ENCODE peak calls at places on chromosomes 13 and 19, in four cellular contexts. L is ovary, M is substantia nigra, H is NCI-H1436 treated with DMSO at 0.1 percent for 48 hours. O is an unnamed sample.

GRCh38 chr13:51523082-51523518 is 61.2 kb upstream of the WDFY2 start:
- DNase-seq in M (peak; percentile 13), H (no peak), L (no peak), O (no peak)

GRCh38 chr13:55013051-55013450 is 1984.4 kb downstream of the OLFM4 start:
- DNase-seq in L (no peak), M (no peak), H (no peak), O (no peak)

GRCh38 chr19:1238373-1239303 is 833 bp upstream of the CBARP start:
- DNase-seq in M (no peak), H (no peak), L (no peak), O (no peak)

GRCh38 chr19:46913852-46914430 is 53.1 kb downstream of the ARHGAP35 start:
- DNase-seq in M (no peak), L (no peak), H (no peak), O (no peak)

GRCh38 chr13:37695200-37695599 is 96.6 kb upstream of the POSTN start:
- DNase-seq in M (no peak), H (no peak), L (no peak), O (no peak)

GRCh38 chr13:35926859-35927530 is 204.2 kb downstream of the DCLK1 start:
- DNase-seq in M (no peak), L (no peak), H (no peak), O (no peak)

GRCh38 chr19:11659612-11660011 is 62.3 kb downstream of the ZNF627 start:
- DNase-seq in H (no peak), L (no peak), M (no peak), O (no peak)

GRCh38 chr13:95124959-95125358 is 176.3 kb downstream of the ABCC4 start:
- DNase-seq in M (no peak), L (no peak), H (no peak), O (no peak)

GRCh38 chr19:1942078-1942933 is 1.3 kb downstream of the CSNK1G2 start:
- DNase-seq in M (peak; percentile 70), L (peak; percentile 72), H (no peak), O (no peak)

GRCh38 chr13:73168993-73169401 is 110.2 kb downstream of the KLF5 start:
- DNase-seq in M (no peak), L (no peak), H (no peak), O (no peak)

GRCh38 chr13:83499286-83499685 is 383.0 kb downstream of the SLITRK1 start:
- DNase-seq in M (no peak), L (no peak), H (no peak), O (no peak)

GRCh38 chr13:91296011-91296410 is 51.5 kb upstream of the MIR17HG start:
- DNase-seq in L (no peak), M (no peak), H (no peak), O (no peak)